ENCODE peak calls at places on chromosomes 13 and 19, in eight cellular contexts. One of them, this sample, is unnamed.

GRCh38 chr19:6754136-6754535 is 13.1 kb downstream of the SH2D3A start:
- DNase-seq in foreskin fibroblast: no peak
- DNase-seq in neuronal stem cell: no peak
- DNase-seq in ovary: no peak
- DNase-seq in retinal pigment epithelial cell: no peak
- DNase-seq in mammary epithelial cell: no peak
- DNase-seq in AG09309: no peak
- DNase-seq in mucosa of descending colon: no peak
- DNase-seq in this sample: no peak

GRCh38 chr13:112034846-112035245 is 32.1 kb upstream of the SOX1 start:
- DNase-seq in foreskin fibroblast: no peak
- DNase-seq in neuronal stem cell: no peak
- DNase-seq in ovary: no peak
- DNase-seq in retinal pigment epithelial cell: no peak
- DNase-seq in mammary epithelial cell: no peak
- DNase-seq in AG09309: no peak
- DNase-seq in mucosa of descending colon: no peak
- DNase-seq in this sample: no peak

GRCh38 chr13:24613755-24614154 is 66.5 kb upstream of the ATP12A start:
- DNase-seq in foreskin fibroblast: no peak
- DNase-seq in neuronal stem cell: no peak
- DNase-seq in ovary: no peak
- DNase-seq in retinal pigment epithelial cell: no peak
- DNase-seq in mammary epithelial cell: no peak
- DNase-seq in AG09309: no peak
- DNase-seq in mucosa of descending colon: no peak
- DNase-seq in this sample: no peak

GRCh38 chr13:113528101-113528797 is 37.7 kb upstream of the DCUN1D2 start:
- DNase-seq in foreskin fibroblast: no peak
- DNase-seq in neuronal stem cell: no peak
- DNase-seq in ovary: no peak
- DNase-seq in retinal pigment epithelial cell: no peak
- DNase-seq in mammary epithelial cell: no peak
- DNase-seq in AG09309: no peak
- DNase-seq in mucosa of descending colon: no peak
- DNase-seq in this sample: no peak

GRCh38 chr13:109840201-109840892 is 54.0 kb upstream of the IRS2 start:
- DNase-seq in foreskin fibroblast: peak; percentile 85
- DNase-seq in neuronal stem cell: peak; percentile 32
- DNase-seq in ovary: no peak
- DNase-seq in retinal pigment epithelial cell: peak; percentile 72
- DNase-seq in mammary epithelial cell: peak; percentile 70
- DNase-seq in AG09309: peak; percentile 34
- DNase-seq in mucosa of descending colon: no peak
- DNase-seq in this sample: no peak

GRCh38 chr13:32016119-32016518 is 15.5 kb upstream of the FRY start:
- DNase-seq in foreskin fibroblast: no peak
- DNase-seq in neuronal stem cell: no peak
- DNase-seq in ovary: no peak
- DNase-seq in retinal pigment epithelial cell: no peak
- DNase-seq in mammary epithelial cell: no peak
- DNase-seq in AG09309: no peak
- DNase-seq in mucosa of descending colon: no peak
- DNase-seq in this sample: no peak

GRCh38 chr13:99265823-99266426 is 7.7 kb upstream of the GPR18 start:
- DNase-seq in foreskin fibroblast: peak; percentile 24
- DNase-seq in neuronal stem cell: no peak
- DNase-seq in ovary: no peak
- DNase-seq in retinal pigment epithelial cell: peak; percentile 19
- DNase-seq in mammary epithelial cell: peak; percentile 26
- DNase-seq in AG09309: no peak
- DNase-seq in mucosa of descending colon: peak; percentile 56
- DNase-seq in this sample: no peak

GRCh38 chr19:40744554-40745401 is 5.5 kb downstream of the ACTMAP start:
- DNase-seq in foreskin fibroblast: no peak
- DNase-seq in neuronal stem cell: no peak
- DNase-seq in ovary: no peak
- DNase-seq in retinal pigment epithelial cell: no peak
- DNase-seq in mammary epithelial cell: no peak
- DNase-seq in AG09309: no peak
- DNase-seq in mucosa of descending colon: no peak
- DNase-seq in this sample: no peak

GRCh38 chr13:110559429-110559943 is 2.0 kb downstream of the RAB20 start:
- DNase-seq in foreskin fibroblast: peak; percentile 44
- DNase-seq in neuronal stem cell: no peak
- DNase-seq in ovary: peak; percentile 57
- DNase-seq in retinal pigment epithelial cell: no peak
- DNase-seq in mammary epithelial cell: peak; percentile 26
- DNase-seq in AG09309: no peak
- DNase-seq in mucosa of descending colon: peak; percentile 76
- DNase-seq in this sample: peak; percentile 84

GRCh38 chr13:76696370-76696769 is 189.8 kb downstream of the KCTD12 start:
- DNase-seq in foreskin fibroblast: no peak
- DNase-seq in neuronal stem cell: no peak
- DNase-seq in ovary: no peak
- DNase-seq in retinal pigment epithelial cell: no peak
- DNase-seq in mammary epithelial cell: no peak
- DNase-seq in AG09309: no peak
- DNase-seq in mucosa of descending colon: no peak
- DNase-seq in this sample: no peak

GRCh38 chr19:58278156-58279041 is at the start of gene ZNF8:
- DNase-seq in foreskin fibroblast: peak; percentile 99
- DNase-seq in neuronal stem cell: peak; percentile 97
- DNase-seq in ovary: peak; percentile 99
- DNase-seq in retinal pigment epithelial cell: peak; percentile 95
- DNase-seq in mammary epithelial cell: peak; percentile 99
- DNase-seq in AG09309: peak; percentile 88
- DNase-seq in mucosa of descending colon: peak; percentile 98
- DNase-seq in this sample: peak; percentile 98

GRCh38 chr19:3094638-3095374 is 644 bp downstream of the GNA11 start:
- DNase-seq in foreskin fibroblast: no peak
- DNase-seq in neuronal stem cell: no peak
- DNase-seq in ovary: peak; percentile 54
- DNase-seq in retinal pigment epithelial cell: no peak
- DNase-seq in mammary epithelial cell: peak; percentile 27
- DNase-seq in AG09309: no peak
- DNase-seq in mucosa of descending colon: no peak
- DNase-seq in this sample: no peak

GRCh38 chr13:42617262-42617661 is 43.3 kb downstream of the TNFSF11 start:
- DNase-seq in foreskin fibroblast: no peak
- DNase-seq in neuronal stem cell: no peak
- DNase-seq in ovary: no peak
- DNase-seq in retinal pigment epithelial cell: no peak
- DNase-seq in mammary epithelial cell: no peak
- DNase-seq in AG09309: no peak
- DNase-seq in mucosa of descending colon: no peak
- DNase-seq in this sample: no peak

GRCh38 chr13:110405597-110406450 is 98.7 kb downstream of the COL4A2 start:
- DNase-seq in foreskin fibroblast: no peak
- DNase-seq in neuronal stem cell: no peak
- DNase-seq in ovary: no peak
- DNase-seq in retinal pigment epithelial cell: no peak
- DNase-seq in mammary epithelial cell: peak; percentile 35
- DNase-seq in AG09309: no peak
- DNase-seq in mucosa of descending colon: no peak
- DNase-seq in this sample: no peak

GRCh38 chr13:40206241-40207109 is 460.0 kb downstream of the FOXO1 start:
- DNase-seq in foreskin fibroblast: no peak
- DNase-seq in neuronal stem cell: no peak
- DNase-seq in ovary: no peak
- DNase-seq in retinal pigment epithelial cell: peak; percentile 71
- DNase-seq in mammary epithelial cell: peak; percentile 98
- DNase-seq in AG09309: no peak
- DNase-seq in mucosa of descending colon: no peak
- DNase-seq in this sample: no peak

GRCh38 chr19:56764296-56764695 is 76.2 kb downstream of the PEG3 start:
- DNase-seq in foreskin fibroblast: no peak
- DNase-seq in neuronal stem cell: no peak
- DNase-seq in ovary: no peak
- DNase-seq in retinal pigment epithelial cell: no peak
- DNase-seq in mammary epithelial cell: no peak
- DNase-seq in AG09309: no peak
- DNase-seq in mucosa of descending colon: no peak
- DNase-seq in this sample: no peak

GRCh38 chr19:48910803-48911202 is 10.7 kb downstream of the NUCB1 start:
- DNase-seq in foreskin fibroblast: no peak
- DNase-seq in neuronal stem cell: no peak
- DNase-seq in ovary: no peak
- DNase-seq in retinal pigment epithelial cell: no peak
- DNase-seq in mammary epithelial cell: no peak
- DNase-seq in AG09309: no peak
- DNase-seq in mucosa of descending colon: no peak
- DNase-seq in this sample: no peak

GRCh38 chr19:10518444-10519361 is 1.5 kb upstream of the S1PR5 start:
- DNase-seq in foreskin fibroblast: no peak
- DNase-seq in neuronal stem cell: no peak
- DNase-seq in ovary: no peak
- DNase-seq in retinal pigment epithelial cell: no peak
- DNase-seq in mammary epithelial cell: no peak
- DNase-seq in AG09309: no peak
- DNase-seq in mucosa of descending colon: no peak
- DNase-seq in this sample: no peak

GRCh38 chr19:10516064-10516385 is 1.2 kb downstream of the S1PR5 start:
- DNase-seq in foreskin fibroblast: no peak
- DNase-seq in neuronal stem cell: no peak
- DNase-seq in ovary: no peak
- DNase-seq in retinal pigment epithelial cell: no peak
- DNase-seq in mammary epithelial cell: no peak
- DNase-seq in AG09309: no peak
- DNase-seq in mucosa of descending colon: no peak
- DNase-seq in this sample: no peak

GRCh38 chr19:10517760-10518443 is 655 bp upstream of the S1PR5 start:
- DNase-seq in foreskin fibroblast: no peak
- DNase-seq in neuronal stem cell: no peak
- DNase-seq in ovary: no peak
- DNase-seq in retinal pigment epithelial cell: no peak
- DNase-seq in mammary epithelial cell: no peak
- DNase-seq in AG09309: no peak
- DNase-seq in mucosa of descending colon: no peak
- DNase-seq in this sample: no peak

GRCh38 chr19:10517361-10517759 is at the start of gene S1PR5:
- DNase-seq in foreskin fibroblast: no peak
- DNase-seq in neuronal stem cell: no peak
- DNase-seq in ovary: no peak
- DNase-seq in retinal pigment epithelial cell: no peak
- DNase-seq in mammary epithelial cell: no peak
- DNase-seq in AG09309: no peak
- DNase-seq in mucosa of descending colon: no peak
- DNase-seq in this sample: no peak

DNA sequence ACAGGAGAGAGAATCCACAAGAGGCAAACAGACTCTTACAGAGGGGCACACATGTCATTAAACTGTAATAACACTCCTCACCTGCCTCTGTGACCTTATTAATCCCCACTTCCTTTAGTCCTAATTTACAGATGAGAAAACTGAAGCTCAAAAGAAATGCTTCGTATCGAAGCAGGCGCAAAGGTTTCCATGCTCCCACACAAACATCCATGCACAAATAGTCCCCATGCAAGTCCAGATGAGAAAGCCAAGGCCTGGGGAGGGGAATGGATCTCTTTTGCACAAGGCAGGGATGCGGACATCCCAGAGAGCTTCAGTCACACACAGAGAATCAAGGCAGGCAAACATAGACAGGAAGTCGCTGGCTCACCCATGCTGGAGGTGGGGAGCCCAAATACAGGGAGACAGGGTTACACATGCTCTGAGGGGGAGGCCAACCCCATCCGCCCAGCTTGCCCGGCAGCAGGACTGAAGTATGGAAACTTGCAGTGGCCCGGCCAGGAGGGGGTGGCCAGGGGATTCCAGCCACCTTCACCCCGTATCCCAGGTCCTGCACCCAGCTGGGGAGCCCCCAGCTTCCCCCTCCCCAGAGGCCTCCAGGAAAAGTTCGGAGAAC is 468 bp downstream of the S1PR5 start:
- DNase-seq in foreskin fibroblast: no peak
- DNase-seq in neuronal stem cell: no peak
- DNase-seq in ovary: no peak
- DNase-seq in retinal pigment epithelial cell: no peak
- DNase-seq in mammary epithelial cell: peak; percentile 50
- DNase-seq in AG09309: no peak
- DNase-seq in mucosa of descending colon: no peak
- DNase-seq in this sample: no peak
- H3K4me3 ChIP-seq in foreskin fibroblast: peak overlapping the region; percentile 43
- H3K4me3 ChIP-seq in neuronal stem cell: peak overlapping the region; percentile 13
- H3K4me3 ChIP-seq in ovary: no peak overlapping the region
- H3K4me3 ChIP-seq in retinal pigment epithelial cell: peak overlapping the region; percentile 45
- H3K4me3 ChIP-seq in mammary epithelial cell: peak overlapping the region; percentile 69
- H3K4me3 ChIP-seq in AG09309: peak overlapping the region; percentile 41
- H3K4me3 ChIP-seq in mucosa of descending colon: no peak overlapping the region
- H3K4me3 ChIP-seq in this sample: peak overlapping the region; percentile 31

DNA sequence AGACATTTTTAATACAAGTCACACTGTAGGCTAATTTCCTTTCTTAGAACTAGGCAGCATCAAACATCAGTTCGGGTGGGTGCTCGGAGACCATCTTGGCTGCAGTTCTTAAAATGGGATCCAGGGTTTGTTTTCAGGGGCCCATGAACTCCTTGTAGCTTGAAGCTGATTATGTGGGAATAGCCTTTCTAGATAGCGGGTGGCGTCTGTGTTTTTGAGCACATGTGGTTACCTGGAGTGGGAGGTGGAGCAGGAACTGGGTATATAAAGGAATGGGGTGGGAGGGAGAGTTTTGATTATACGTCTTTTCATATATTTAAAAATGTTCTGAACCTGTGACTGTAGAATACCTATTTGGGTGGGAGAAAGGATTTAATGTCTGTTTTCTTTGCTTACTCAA is 12.9 kb downstream of the CLPTM1 start:
- DNase-seq in foreskin fibroblast: no peak
- DNase-seq in neuronal stem cell: no peak
- DNase-seq in ovary: no peak
- DNase-seq in retinal pigment epithelial cell: no peak
- DNase-seq in mammary epithelial cell: no peak
- DNase-seq in AG09309: no peak
- DNase-seq in mucosa of descending colon: no peak
- DNase-seq in this sample: no peak
- H3K4me3 ChIP-seq in foreskin fibroblast: no peak overlapping the region
- H3K4me3 ChIP-seq in neuronal stem cell: no peak overlapping the region
- H3K4me3 ChIP-seq in ovary: no peak overlapping the region
- H3K4me3 ChIP-seq in retinal pigment epithelial cell: no peak overlapping the region
- H3K4me3 ChIP-seq in mammary epithelial cell: no peak overlapping the region
- H3K4me3 ChIP-seq in AG09309: no peak overlapping the region
- H3K4me3 ChIP-seq in mucosa of descending colon: no peak overlapping the region
- H3K4me3 ChIP-seq in this sample: no peak overlapping the region

DNA sequence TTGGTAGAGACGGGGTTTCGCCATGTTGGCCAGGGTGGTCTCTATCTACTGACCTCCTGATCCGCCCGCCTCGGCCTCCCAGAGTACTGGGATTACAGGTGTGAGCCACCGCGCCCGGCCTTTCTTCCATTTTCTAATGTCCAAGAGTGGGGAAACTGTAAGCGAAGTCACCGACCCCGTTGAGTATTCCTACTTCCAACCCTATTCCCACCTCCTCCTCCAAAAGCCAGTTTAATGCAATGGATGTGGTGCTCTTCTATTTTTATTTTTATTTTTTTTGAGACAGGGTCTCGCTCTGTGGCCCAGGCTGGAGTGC is 449 bp downstream of the RNU6-9 start:
- DNase-seq in foreskin fibroblast: no peak
- DNase-seq in neuronal stem cell: no peak
- DNase-seq in ovary: no peak
- DNase-seq in retinal pigment epithelial cell: no peak
- DNase-seq in mammary epithelial cell: no peak
- DNase-seq in AG09309: no peak
- DNase-seq in mucosa of descending colon: no peak
- DNase-seq in this sample: no peak
- H3K4me3 ChIP-seq in foreskin fibroblast: peak overlapping the region; percentile 27
- H3K4me3 ChIP-seq in neuronal stem cell: peak overlapping the region; percentile 24
- H3K4me3 ChIP-seq in ovary: peak overlapping the region; percentile 93
- H3K4me3 ChIP-seq in retinal pigment epithelial cell: peak overlapping the region; percentile 31
- H3K4me3 ChIP-seq in mammary epithelial cell: no peak overlapping the region
- H3K4me3 ChIP-seq in AG09309: no peak overlapping the region
- H3K4me3 ChIP-seq in mucosa of descending colon: no peak overlapping the region
- H3K4me3 ChIP-seq in this sample: peak overlapping the region; percentile 75

GRCh38 chr13:36430247-36431203 is 1.8 kb upstream of the CCNA1 start:
- DNase-seq in foreskin fibroblast: no peak
- DNase-seq in neuronal stem cell: no peak
- DNase-seq in ovary: no peak
- DNase-seq in retinal pigment epithelial cell: no peak
- DNase-seq in mammary epithelial cell: no peak
- DNase-seq in AG09309: no peak
- DNase-seq in mucosa of descending colon: no peak
- DNase-seq in this sample: no peak
- H3K4me3 ChIP-seq in foreskin fibroblast: no peak overlapping the region
- H3K4me3 ChIP-seq in neuronal stem cell: no peak overlapping the region
- H3K4me3 ChIP-seq in ovary: no peak overlapping the region
- H3K4me3 ChIP-seq in retinal pigment epithelial cell: peak overlapping the region; percentile 58
- H3K4me3 ChIP-seq in mammary epithelial cell: no peak overlapping the region
- H3K4me3 ChIP-seq in AG09309: no peak overlapping the region
- H3K4me3 ChIP-seq in mucosa of descending colon: no peak overlapping the region
- H3K4me3 ChIP-seq in this sample: peak overlapping the region; percentile 59

This sample was measured in ascending aorta.